ENCODE peak calls at places on chromosome 18, in five cellular contexts. I is HepG2, H is H1, Q is GM12891, D is K562. T is an unnamed sample.

GRCh38 chr18:60534539-60534938 is 162.0 kb upstream of the MC4R start:
- DNase-seq in H (no peak), Q (no peak), D (no peak), I (no peak), T (no peak)

GRCh38 chr18:61581578-61582204 is 248.5 kb downstream of the CDH20 start:
- DNase-seq in D (peak; percentile 76), I (peak; percentile 14), H (peak; percentile 71), Q (peak; percentile 63), T (peak; percentile 56)

GRCh38 chr18:38909972-38910371 is 1344.4 kb upstream of the CELF4 start:
- DNase-seq in H (no peak), I (no peak), D (no peak), Q (no peak), T (no peak)

GRCh38 chr18:62245177-62245576 is 58.1 kb downstream of the RELCH start:
- DNase-seq in I (no peak), Q (no peak), D (no peak), H (no peak), T (no peak)

GRCh38 chr18:49024808-49025361 is 74.1 kb upstream of the SMAD7 start:
- DNase-seq in D (no peak), H (no peak), I (no peak), Q (no peak), T (no peak)

GRCh38 chr18:44969214-44969842 is 288.6 kb downstream of the SETBP1 start:
- DNase-seq in H (no peak), D (no peak), Q (no peak), I (no peak), T (no peak)

GRCh38 chr18:53796042-53796729 is 428.3 kb downstream of the MBD2 start:
- DNase-seq in I (peak; percentile 1), D (no peak), Q (no peak), H (no peak), T (no peak)

GRCh38 chr18:12770469-12771219 is 67.8 kb downstream of the PSMG2 start:
- DNase-seq in I (no peak), D (no peak), Q (no peak), H (no peak), T (no peak)

GRCh38 chr18:497688-498087 is 2.8 kb downstream of the COLEC12 start:
- DNase-seq in Q (no peak), H (no peak), D (no peak), I (no peak), T (no peak)

GRCh38 chr18:7766383-7766782 is 199.3 kb downstream of the PTPRM start:
- DNase-seq in Q (no peak), H (no peak), D (no peak), I (no peak), T (no peak)

GRCh38 chr18:23113576-23113975 is 21.7 kb upstream of the CABLES1 start:
- DNase-seq in D (peak; percentile 5), H (no peak), I (no peak), Q (no peak), T (no peak)

GRCh38 chr18:11850821-11851155 is 425 bp upstream of the CHMP1B start:
- DNase-seq in H (no peak), I (no peak), Q (no peak), D (no peak), T (no peak)

GRCh38 chr18:64097497-64097896 is 51.4 kb downstream of the LINC00305 start:
- DNase-seq in D (no peak), H (no peak), I (no peak), Q (no peak), T (no peak)

GRCh38 chr18:778194-779007 is 33.6 kb downstream of the YES1 start:
- DNase-seq in I (peak; percentile 22), D (no peak), H (no peak), Q (no peak), T (no peak)

GRCh38 chr18:62484941-62485340 is 37.9 kb upstream of the ZCCHC2 start:
- DNase-seq in H (no peak), Q (no peak), I (no peak), D (no peak), T (no peak)

GRCh38 chr18:2108581-2108980 is 462.7 kb downstream of the METTL4 start:
- DNase-seq in H (no peak), D (no peak), Q (no peak), I (no peak), T (no peak)

GRCh38 chr18:74281011-74281638 is 10.6 kb downstream of the CYB5A start:
- DNase-seq in Q (no peak), I (no peak), D (no peak), H (no peak), T (no peak)

DNA sequence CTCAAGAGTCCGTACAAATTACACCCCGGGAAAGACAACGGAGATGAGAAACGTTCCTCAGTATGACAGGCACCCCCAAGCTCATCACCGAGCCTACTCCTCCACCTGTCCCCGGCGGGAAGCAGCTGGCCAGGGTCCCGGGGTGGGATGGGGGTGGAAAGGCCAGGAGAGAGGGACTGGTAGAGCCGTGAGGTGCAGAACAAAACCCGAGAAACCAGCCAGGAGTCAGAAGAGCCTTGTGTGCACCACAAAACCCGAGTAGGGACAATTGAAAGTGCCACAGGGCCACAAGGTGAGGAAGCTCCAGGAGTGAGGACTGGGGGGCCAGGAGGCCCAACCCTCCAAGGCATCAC is 75.5 kb upstream of the SALL3 start:
- DNase-seq in D (no peak), H (no peak), Q (no peak), I (no peak), T (no peak)
- TF ChIP-seq TAF1 in D (no peak), H (no peak), Q (no peak), I (no peak), T (no peak)

DNA sequence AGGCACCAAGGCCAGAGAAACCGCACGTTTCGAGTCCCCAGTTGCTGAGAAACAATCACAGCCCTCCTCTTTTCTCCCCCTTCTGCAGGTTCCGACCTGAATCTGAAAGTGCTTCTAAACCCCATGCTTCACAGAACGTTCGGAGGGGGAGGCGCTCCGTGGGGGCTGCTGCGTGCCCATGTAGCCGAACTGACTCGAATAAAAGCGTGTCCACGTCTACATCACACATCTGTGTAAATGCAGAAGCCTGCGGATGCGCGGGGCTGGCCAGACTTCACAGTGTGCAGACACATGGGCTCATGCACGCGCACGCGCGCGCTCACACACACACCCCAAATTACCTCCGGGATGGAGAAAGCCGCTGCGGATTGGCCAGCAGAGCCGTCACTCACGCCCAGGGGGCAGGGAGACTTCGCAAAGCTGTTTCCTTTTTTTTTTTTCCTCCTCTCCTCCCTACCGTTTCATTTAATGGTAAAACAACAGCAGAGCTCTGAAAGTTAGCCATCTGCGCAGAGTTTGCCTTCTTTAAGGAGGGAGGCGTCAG is 2.3 kb downstream of the ZNF516 start:
- DNase-seq in H (peak; percentile 93), I (peak; percentile 95), Q (peak; percentile 81), D (peak; percentile 87), T (peak; percentile 77)
- TF ChIP-seq POLR2A in H (no peak), I (peak; percentile 70), Q (peak; percentile 57), D (no peak), T (no peak)

DNA sequence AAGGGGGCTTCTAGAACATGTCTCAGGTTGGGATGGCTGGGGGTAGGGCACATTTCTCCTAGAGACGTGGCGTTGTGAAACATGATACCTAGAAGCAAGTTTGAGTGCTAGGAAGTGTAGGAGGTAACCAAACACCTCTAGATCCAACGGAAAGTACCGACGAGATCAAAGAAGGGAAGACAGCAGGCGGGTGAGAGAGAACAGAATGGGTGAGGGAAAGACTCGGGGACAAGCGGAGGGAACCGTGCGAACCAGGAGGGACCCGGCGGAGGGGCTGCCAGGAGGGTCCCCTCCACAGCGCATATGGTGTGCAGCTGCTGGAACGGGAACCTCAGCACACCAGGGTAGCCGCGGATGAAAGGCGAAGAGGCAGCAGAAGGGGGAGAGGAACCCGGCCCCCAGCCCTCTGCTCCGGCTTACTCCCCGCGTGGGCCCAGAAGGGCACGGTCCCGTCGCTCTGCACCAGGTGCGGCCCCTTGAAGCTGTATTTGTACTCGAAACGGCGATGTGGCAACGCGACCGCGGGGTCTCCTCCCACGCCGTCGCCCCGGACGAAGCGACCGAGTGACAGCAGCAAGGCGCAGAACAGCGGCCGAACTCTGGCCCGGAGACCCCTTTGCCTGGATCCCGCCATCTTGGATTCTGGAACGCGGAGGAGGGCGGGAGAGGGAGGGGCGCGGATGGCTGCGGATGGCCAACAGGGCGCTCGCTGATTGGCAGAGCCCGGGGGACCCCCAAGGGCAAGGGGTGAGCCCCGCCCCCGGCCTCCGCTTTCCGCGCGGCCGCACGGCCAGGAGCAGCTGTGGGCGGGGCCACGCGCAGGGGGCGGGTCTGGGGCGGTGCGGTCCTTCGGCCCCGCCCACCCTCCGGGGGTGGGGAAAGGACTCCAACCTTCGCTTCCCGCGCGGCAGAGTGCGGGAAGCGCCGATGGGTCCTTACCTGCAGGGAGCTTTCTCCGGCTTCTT is at the start of gene LMAN1:
- DNase-seq in I (peak; percentile 85), H (peak; percentile 86), Q (peak; percentile 91), D (peak; percentile 95), T (peak; percentile 89)
- TF ChIP-seq POLR2AphosphoS5 in I (peak; percentile 84), H (peak; percentile 78), Q (peak; percentile 92), D (peak; percentile 52), T (peak; percentile 74)

DNA sequence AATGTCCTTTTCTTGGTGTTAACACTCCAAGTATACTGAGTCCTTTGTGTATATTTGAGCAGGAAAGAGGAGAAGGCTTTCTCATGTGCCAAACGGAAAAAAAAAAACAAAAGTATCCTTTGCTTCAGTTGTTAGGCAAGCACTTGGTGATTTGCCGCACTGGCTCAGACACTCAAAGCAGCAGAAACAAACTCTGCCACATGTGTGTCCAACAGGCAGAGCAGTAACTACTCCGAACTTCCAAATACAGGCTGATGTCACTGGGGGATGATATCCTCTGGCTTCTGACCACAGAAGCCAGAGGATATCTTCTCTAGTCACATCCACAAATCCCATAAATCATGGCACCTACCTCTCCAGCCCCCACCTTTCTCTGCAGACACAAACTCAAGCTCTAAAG is 108.0 kb upstream of the SALL3 start:
- DNase-seq in H (no peak), Q (no peak), I (no peak), D (no peak), T (no peak)
- TF ChIP-seq TAF1 in H (no peak), Q (no peak), I (no peak), D (no peak), T (no peak)

GRCh38 chr18:58044370-58045264 is 591 bp downstream of the NEDD4L start:
- DNase-seq in I (no peak), Q (peak; percentile 45), H (no peak), D (peak; percentile 38), T (peak; percentile 41)
- TF ChIP-seq POLR2A in I (no peak), Q (no peak), H (peak; percentile 12), D (no peak), T (no peak)

GRCh38 chr18:36457683-36458082 is 160.2 kb downstream of the FHOD3 start:
- DNase-seq in I (no peak), D (no peak), Q (no peak), H (no peak), T (no peak)
- TF ChIP-seq POLR2AphosphoS5 in I (no peak), D (no peak), Q (no peak), H (no peak), T (no peak)

DNA sequence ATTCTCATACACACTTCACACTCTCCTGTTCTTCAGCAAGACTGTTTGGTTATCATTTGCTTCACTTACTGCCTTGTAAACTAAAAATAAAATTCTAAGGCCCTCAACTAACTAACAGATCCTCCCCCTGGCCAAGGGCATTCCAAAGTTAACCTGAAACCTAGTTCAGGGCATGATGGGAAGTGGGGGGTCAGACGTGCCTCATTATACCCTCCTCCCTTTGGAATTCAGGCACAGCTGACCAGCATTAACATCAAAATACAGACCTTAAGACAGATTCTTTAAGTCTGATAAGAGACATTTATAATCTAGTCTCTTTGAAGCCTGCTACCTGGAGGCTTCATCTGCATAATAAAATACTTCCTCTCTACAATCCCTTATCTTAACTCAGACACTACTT is 221.0 kb downstream of the NOL4 start:
- DNase-seq in D (no peak), Q (no peak), H (peak; percentile 1), I (no peak), T (no peak)
- TF ChIP-seq TAF1 in D (no peak), Q (no peak), H (no peak), I (no peak), T (no peak)

T was measured in GM12892.